ENCODE peak calls at places on chromosomes 7 and 10, in six cellular contexts. B, Q, K, H, N and F are unnamed samples.

GRCh38 chr10:31121074-31121685 is 89.5 kb upstream of the ZNF438 start:
- DNase-seq in N (no peak), K (peak; percentile 53), Q (no peak), H (no peak), B (no peak), F (no peak)

GRCh38 chr10:44971419-44971818 is 7.2 kb downstream of the DEPP1 start:
- DNase-seq in N (no peak), H (no peak), Q (no peak), B (no peak), K (no peak), F (peak; percentile 53)

GRCh38 chr7:124084024-124084423 is 51.2 kb upstream of the TMEM229A start:
- DNase-seq in B (no peak), H (no peak), Q (no peak), N (no peak), K (no peak), F (no peak)

GRCh38 chr10:96896884-96897589 is 64.9 kb downstream of the LCOR start:
- DNase-seq in H (no peak), Q (no peak), K (no peak), B (no peak), N (no peak), F (no peak)

GRCh38 chr10:112689327-112689726 is 242.3 kb downstream of the VTI1A start:
- DNase-seq in H (no peak), Q (no peak), N (no peak), B (no peak), K (peak; percentile 20), F (no peak)

GRCh38 chr7:112802406-112802805 is 12.2 kb upstream of the TMEM168 start:
- DNase-seq in K (no peak), Q (no peak), N (no peak), H (no peak), B (no peak), F (no peak)

GRCh38 chr7:119482209-119482608 is 790.8 kb upstream of the KCND2 start:
- DNase-seq in N (no peak), B (no peak), K (no peak), Q (no peak), H (peak; percentile 13), F (no peak)

GRCh38 chr7:153022796-153023592 is 263.4 kb downstream of the ACTR3B start:
- DNase-seq in K (no peak), N (no peak), B (no peak), H (no peak), Q (peak; percentile 56), F (no peak)

GRCh38 chr10:102322914-102323313 is 72.6 kb upstream of the NFKB2 start:
- DNase-seq in K (no peak), N (peak; percentile 14), Q (no peak), B (peak; percentile 68), H (peak; percentile 80), F (no peak)